ENCODE peak calls at places on chromosomes 4 and X, in ten cellular contexts. H is adipocyte; I is heart right ventricle; S is activated CD4-positive, alpha-beta memory T cell treated with anti-CD3 and anti-CD28 coated beads, Interleukin-2, amount 10 ng/mL, durations not matched to agents 7 days and 5 days; E is lower leg skin; V is fibroblast of mammary gland; J is iris pigment epithelial cell; U is mucosa of gallbladder; X is fibroblast of the conjunctiva; O is amygdala. M is an unnamed sample.

GRCh38 chr4:169485791-169486742 is 126.3 kb downstream of the NEK1 start:
- DNase-seq in H (peak), I (peak), S (peak), E (no peak), V (peak), J (peak), U (peak), X (peak), O (peak), M (peak)

GRCh38 chrX:46576458-46576857 is 2.9 kb downstream of the CHST7 start:
- DNase-seq in H (no peak), I (no peak), S (no peak), E (peak), V (peak), J (no peak), U (no peak), X (no peak), O (no peak), M (no peak)

GRCh38 chr4:108900018-108900417 is 137.2 kb upstream of the ETNPPL start:
- DNase-seq in H (no peak), I (no peak), S (no peak), E (no peak), V (no peak), J (no peak), U (no peak), X (no peak), O (no peak), M (no peak)

GRCh38 chr4:128597515-128597914 is 212.0 kb upstream of the JADE1 start:
- DNase-seq in H (no peak), I (no peak), S (no peak), E (no peak), V (no peak), J (no peak), U (no peak), X (no peak), O (no peak), M (no peak)

GRCh38 chrX:131828482-131828881 is 194.6 kb upstream of the STK26 start:
- DNase-seq in H (no peak), I (no peak), S (no peak), E (no peak), V (no peak), J (no peak), U (no peak), X (no peak), O (no peak), M (no peak)

GRCh38 chr4:1556541-1557220 is 127.4 kb downstream of the FAM53A start:
- DNase-seq in H (no peak), I (no peak), S (no peak), E (no peak), V (no peak), J (no peak), U (no peak), X (no peak), O (no peak), M (no peak)

GRCh38 chr4:164212134-164212533 is 541.8 kb upstream of the SMIM31 start:
- DNase-seq in H (no peak), I (no peak), S (no peak), E (no peak), V (peak), J (peak), U (no peak), X (no peak), O (no peak), M (peak)

GRCh38 chr4:13907255-13907751 is 279.8 kb upstream of the BOD1L1 start:
- DNase-seq in H (peak), I (no peak), S (no peak), E (no peak), V (peak), J (peak), U (peak), X (peak), O (peak), M (peak)

GRCh38 chr4:117137143-117137542 is 51.8 kb upstream of the TRAM1L1 start:
- DNase-seq in H (peak), I (no peak), S (no peak), E (no peak), V (peak), J (peak), U (no peak), X (peak), O (no peak), M (peak)

GRCh38 chrX:11781734-11782370 is 23.8 kb downstream of the MSL3 start:
- DNase-seq in H (no peak), I (no peak), S (no peak), E (no peak), V (no peak), J (no peak), U (no peak), X (no peak), O (no peak), M (peak)

GRCh38 chr4:89334311-89334710 is 26.7 kb upstream of the GPRIN3 start:
- DNase-seq in H (no peak), I (no peak), S (no peak), E (no peak), V (no peak), J (no peak), U (no peak), X (no peak), O (no peak), M (no peak)

GRCh38 chr4:5728451-5728850 is 17.4 kb downstream of the EVC start:
- DNase-seq in H (no peak), I (no peak), S (no peak), E (no peak), V (no peak), J (peak), U (no peak), X (no peak), O (no peak), M (no peak)

GRCh38 chr4:7970031-7970946 is 30.6 kb upstream of the AFAP1 start:
- DNase-seq in H (no peak), I (no peak), S (peak), E (no peak), V (no peak), J (peak), U (no peak), X (no peak), O (no peak), M (peak)

GRCh38 chrX:129719931-129720520 is 18.8 kb upstream of the XPNPEP2 start:
- DNase-seq in H (no peak), I (no peak), S (no peak), E (peak), V (no peak), J (no peak), U (no peak), X (no peak), O (no peak), M (no peak)

GRCh38 chr4:56240554-56241190 is 146.6 kb downstream of the AASDH start:
- DNase-seq in H (no peak), I (no peak), S (no peak), E (no peak), V (no peak), J (no peak), U (no peak), X (no peak), O (no peak), M (no peak)

GRCh38 chr4:108113229-108113628 is 55.5 kb downstream of the LEF1 start:
- DNase-seq in H (no peak), I (no peak), S (peak), E (no peak), V (peak), J (no peak), U (no peak), X (no peak), O (no peak), M (no peak)

GRCh38 chrX:109847257-109848187 is 114.5 kb upstream of the ACSL4 start:
- DNase-seq in H (peak), I (no peak), S (no peak), E (no peak), V (peak), J (peak), U (no peak), X (no peak), O (no peak), M (peak)

GRCh38 chr4:145709843-145710242 is 29.9 kb downstream of the C4orf51 start:
- DNase-seq in H (peak), I (no peak), S (no peak), E (no peak), V (peak), J (peak), U (no peak), X (peak), O (no peak), M (peak)

GRCh38 chr4:26542996-26543395 is 40.9 kb upstream of the TBC1D19 start:
- DNase-seq in H (no peak), I (no peak), S (no peak), E (no peak), V (no peak), J (no peak), U (no peak), X (no peak), O (no peak), M (no peak)

GRCh38 chrX:15158736-15159406 is 111.0 kb downstream of the ASB9 start:
- DNase-seq in H (no peak), I (no peak), S (peak), E (no peak), V (peak), J (no peak), U (no peak), X (no peak), O (no peak), M (peak)

GRCh38 chrX:114611018-114611619 is 27.2 kb downstream of the HTR2C start:
- DNase-seq in H (peak), I (peak), S (peak), E (no peak), V (peak), J (peak), U (peak), X (peak), O (peak), M (peak)

GRCh38 chr4:118034061-118034785 is at the start of gene NDST3:
- DNase-seq in H (peak), I (peak), S (no peak), E (no peak), V (peak), J (peak), U (peak), X (peak), O (peak), M (peak)

GRCh38 chr4:66568431-66568830 is 898.1 kb upstream of the EPHA5 start:
- DNase-seq in H (no peak), I (no peak), S (no peak), E (no peak), V (no peak), J (no peak), U (no peak), X (no peak), O (no peak), M (peak)

GRCh38 chr4:153919667-153920066 is 130.8 kb upstream of the SFRP2 start:
- DNase-seq in H (peak), I (no peak), S (no peak), E (no peak), V (peak), J (no peak), U (no peak), X (peak), O (no peak), M (no peak)

GRCh38 chr4:87912164-87913004 is 63.1 kb upstream of the SPP1 start:
- DNase-seq in H (no peak), I (no peak), S (no peak), E (no peak), V (no peak), J (no peak), U (no peak), X (no peak), O (no peak), M (no peak)

GRCh38 chr4:63528592-63528991 is 880.7 kb downstream of the TECRL start:
- DNase-seq in H (peak), I (no peak), S (no peak), E (no peak), V (no peak), J (no peak), U (no peak), X (no peak), O (no peak), M (no peak)

GRCh38 chrX:74579597-74580209 is 34.7 kb downstream of the RLIM start:
- DNase-seq in H (peak), I (no peak), S (no peak), E (no peak), V (peak), J (peak), U (no peak), X (peak), O (no peak), M (no peak)